ENCODE peak calls at places on chromosomes 7 and 10, in nine cellular contexts. U is NCI-H1092 treated with DMSO at 0.1 percent for 48 hours, K is mucosa of gallbladder, C is retina, B is G401, D is GDM1, A is NCI-H69, N is adipocyte, Y is tibial artery. S is an unnamed sample.

GRCh38 chr7:130458256-130458655 is 17.4 kb upstream of the CEP41 start:
- DNase-seq in U (no peak), K (no peak), C (no peak), B (no peak), D (no peak), A (no peak), N (no peak), Y (no peak), S (no peak)

GRCh38 chr7:111903016-111903415 is 303.2 kb downstream of the DOCK4 start:
- DNase-seq in U (no peak), K (no peak), C (no peak), B (no peak), D (no peak), A (no peak), N (no peak), Y (no peak), S (no peak)

GRCh38 chr10:24428410-24428782 is 219.5 kb downstream of the KIAA1217 start:
- DNase-seq in U (no peak), K (no peak), C (no peak), B (no peak), D (no peak), A (no peak), N (peak; percentile 62), Y (no peak), S (no peak)

GRCh38 chr7:123004931-123005330 is 9.4 kb upstream of the TAS2R16 start:
- DNase-seq in U (no peak), K (no peak), C (no peak), B (no peak), D (no peak), A (no peak), N (peak; percentile 3), Y (no peak), S (no peak)

GRCh38 chr10:514137-514671 is 175.3 kb downstream of the DIP2C start:
- DNase-seq in U (peak; percentile 89), K (peak; percentile 68), C (peak; percentile 58), B (peak; percentile 64), D (no peak), A (peak; percentile 90), N (no peak), Y (peak; percentile 77), S (no peak)

GRCh38 chr10:16381083-16381482 is 55.7 kb upstream of the PTER start:
- DNase-seq in U (no peak), K (peak; percentile 26), C (no peak), B (no peak), D (no peak), A (peak; percentile 67), N (no peak), Y (no peak), S (no peak)

GRCh38 chr10:47299989-47300931 is at the start of gene GDF10:
- DNase-seq in U (no peak), K (no peak), C (peak; percentile 74), B (no peak), D (no peak), A (no peak), N (peak; percentile 37), Y (no peak), S (no peak)

GRCh38 chr7:3346082-3346481 is 45.0 kb downstream of the SDK1 start:
- DNase-seq in U (no peak), K (no peak), C (no peak), B (no peak), D (no peak), A (no peak), N (no peak), Y (no peak), S (no peak)

GRCh38 chr10:116880716-116881440 is 31.6 kb downstream of the ENO4 start:
- DNase-seq in U (no peak), K (no peak), C (no peak), B (no peak), D (no peak), A (peak; percentile 26), N (no peak), Y (no peak), S (no peak)

GRCh38 chr7:127771707-127772106 is 119.7 kb downstream of the SND1 start:
- DNase-seq in U (no peak), K (no peak), C (no peak), B (no peak), D (no peak), A (no peak), N (no peak), Y (no peak), S (no peak)

GRCh38 chr10:49131507-49132385 is 2.1 kb downstream of the FAM170B start:
- DNase-seq in U (no peak), K (no peak), C (no peak), B (no peak), D (no peak), A (no peak), N (no peak), Y (no peak), S (no peak)

GRCh38 chr10:19658131-19658530 is 158.1 kb upstream of the PLXDC2 start:
- DNase-seq in U (no peak), K (no peak), C (no peak), B (no peak), D (no peak), A (no peak), N (no peak), Y (no peak), S (no peak)

GRCh38 chr7:78139335-78139734 is 340.8 kb downstream of the PHTF2 start:
- DNase-seq in U (no peak), K (no peak), C (no peak), B (no peak), D (no peak), A (peak; percentile 65), N (no peak), Y (no peak), S (no peak)

GRCh38 chr10:69662901-69663300 is 32.9 kb downstream of the FAM241B start:
- DNase-seq in U (no peak), K (no peak), C (no peak), B (no peak), D (no peak), A (no peak), N (no peak), Y (no peak), S (no peak)

GRCh38 chr10:73868655-73869195 is 5.6 kb downstream of the CAMK2G start:
- DNase-seq in U (no peak), K (no peak), C (no peak), B (peak; percentile 63), D (no peak), A (no peak), N (no peak), Y (no peak), S (no peak)

GRCh38 chr10:1048349-1048731 is 579 bp downstream of the IDI1 start:
- DNase-seq in U (no peak), K (peak; percentile 33), C (no peak), B (no peak), D (peak; percentile 22), A (peak; percentile 56), N (peak; percentile 75), Y (peak; percentile 80), S (no peak)

GRCh38 chr10:62016477-62017140 is 115.1 kb downstream of the ARID5B start:
- DNase-seq in U (no peak), K (no peak), C (no peak), B (no peak), D (no peak), A (no peak), N (peak; percentile 33), Y (no peak), S (no peak)

GRCh38 chr7:140059288-140060242 is 3.2 kb downstream of the PARP12 start:
- DNase-seq in U (peak; percentile 67), K (peak; percentile 90), C (peak; percentile 3), B (no peak), D (no peak), A (peak; percentile 52), N (peak; percentile 79), Y (peak; percentile 73), S (no peak)

GRCh38 chr10:51367120-51367519 is 292.8 kb downstream of the PRKG1 start:
- DNase-seq in U (no peak), K (no peak), C (no peak), B (no peak), D (no peak), A (no peak), N (no peak), Y (no peak), S (no peak)

GRCh38 chr10:87991946-87992345 is 128.5 kb downstream of the PTEN start:
- DNase-seq in U (no peak), K (no peak), C (no peak), B (no peak), D (no peak), A (no peak), N (peak; percentile 44), Y (no peak), S (no peak)

GRCh38 chr7:144884913-144885312 is 49.1 kb upstream of the TPK1 start:
- DNase-seq in U (no peak), K (no peak), C (no peak), B (no peak), D (no peak), A (no peak), N (no peak), Y (no peak), S (no peak)

GRCh38 chr7:36185732-36186131 is 32.7 kb downstream of the EEPD1 start:
- DNase-seq in U (no peak), K (no peak), C (no peak), B (no peak), D (no peak), A (no peak), N (peak; percentile 23), Y (no peak), S (no peak)

GRCh38 chr10:70822421-70822820 is 6.7 kb downstream of the SGPL1 start:
- DNase-seq in U (no peak), K (no peak), C (no peak), B (no peak), D (no peak), A (no peak), N (no peak), Y (no peak), S (no peak)